ENCODE peak calls at places on chromosomes 1 and 21, in ten cellular contexts. F is fibroblast of pulmonary artery, K is fibroblast of lung, X is right lobe of liver, W is NT2/D1, T is astrocyte of the spinal cord, U is K562, S is Peyer's patch, D is aorta, R is brain microvascular endothelial cell. L is an unnamed sample.

GRCh38 chr1:25028910-25029599 is 99.0 kb upstream of the RUNX3 start:
- DNase-seq in F (no peak), K (no peak), X (no peak), W (no peak), T (no peak), U (no peak), S (no peak), D (no peak), R (no peak), L (no peak)

GRCh38 chr1:223860051-223860559 is 14.4 kb upstream of the TP53BP2 start:
- DNase-seq in F (no peak), K (no peak), X (no peak), W (no peak), T (no peak), U (no peak), S (no peak), D (no peak), R (no peak), L (no peak)

GRCh38 chr1:234970731-234971476 is 157.7 kb downstream of the TOMM20 start:
- DNase-seq in F (peak; percentile 96), K (peak; percentile 100), X (peak; percentile 85), W (peak; percentile 71), T (peak; percentile 99), U (no peak), S (no peak), D (peak; percentile 86), R (peak; percentile 97), L (peak; percentile 55)

GRCh38 chr21:34900376-34900775 is 148.7 kb downstream of the RUNX1 start:
- DNase-seq in F (no peak), K (peak; percentile 53), X (no peak), W (no peak), T (peak; percentile 61), U (no peak), S (no peak), D (no peak), R (no peak), L (no peak)

GRCh38 chr1:1206376-1207253 is at the start of gene TNFRSF18:
- DNase-seq in F (no peak), K (peak; percentile 17), X (no peak), W (no peak), T (peak; percentile 5), U (no peak), S (no peak), D (peak; percentile 76), R (no peak), L (no peak)

GRCh38 chr1:11543392-11543791 is 64.4 kb downstream of the DISP3 start:
- DNase-seq in F (no peak), K (no peak), X (no peak), W (no peak), T (no peak), U (no peak), S (no peak), D (no peak), R (no peak), L (no peak)

GRCh38 chr1:51301844-51302162 is 28.6 kb downstream of the TTC39A start:
- DNase-seq in F (no peak), K (no peak), X (no peak), W (no peak), T (no peak), U (no peak), S (no peak), D (no peak), R (no peak), L (no peak)

GRCh38 chr1:119987689-119988088 is 81.8 kb downstream of the NOTCH2 start:
- DNase-seq in F (no peak), K (no peak), X (no peak), W (no peak), T (peak; percentile 20), U (no peak), S (no peak), D (no peak), R (no peak), L (no peak)

GRCh38 chr21:46351476-46352155 is 27.7 kb downstream of the PCNT start:
- DNase-seq in F (no peak), K (no peak), X (no peak), W (no peak), T (no peak), U (no peak), S (no peak), D (no peak), R (no peak), L (no peak)

GRCh38 chr1:48931571-48932251 is 155.0 kb upstream of the BEND5 start:
- DNase-seq in F (peak; percentile 16), K (peak; percentile 83), X (no peak), W (no peak), T (peak; percentile 76), U (no peak), S (no peak), D (no peak), R (no peak), L (no peak)

GRCh38 chr1:168783831-168784230 is 54.8 kb upstream of the DPT start:
- DNase-seq in F (peak; percentile 63), K (peak; percentile 54), X (no peak), W (no peak), T (no peak), U (no peak), S (no peak), D (no peak), R (no peak), L (no peak)
- H3K4me3 ChIP-seq in F (no peak overlapping the region), K (no peak overlapping the region), X (no peak overlapping the region), W (no peak overlapping the region), T (no peak overlapping the region), U (no peak overlapping the region), S (no peak overlapping the region), D (no peak overlapping the region), R (no peak overlapping the region), L (no peak overlapping the region)

DNA sequence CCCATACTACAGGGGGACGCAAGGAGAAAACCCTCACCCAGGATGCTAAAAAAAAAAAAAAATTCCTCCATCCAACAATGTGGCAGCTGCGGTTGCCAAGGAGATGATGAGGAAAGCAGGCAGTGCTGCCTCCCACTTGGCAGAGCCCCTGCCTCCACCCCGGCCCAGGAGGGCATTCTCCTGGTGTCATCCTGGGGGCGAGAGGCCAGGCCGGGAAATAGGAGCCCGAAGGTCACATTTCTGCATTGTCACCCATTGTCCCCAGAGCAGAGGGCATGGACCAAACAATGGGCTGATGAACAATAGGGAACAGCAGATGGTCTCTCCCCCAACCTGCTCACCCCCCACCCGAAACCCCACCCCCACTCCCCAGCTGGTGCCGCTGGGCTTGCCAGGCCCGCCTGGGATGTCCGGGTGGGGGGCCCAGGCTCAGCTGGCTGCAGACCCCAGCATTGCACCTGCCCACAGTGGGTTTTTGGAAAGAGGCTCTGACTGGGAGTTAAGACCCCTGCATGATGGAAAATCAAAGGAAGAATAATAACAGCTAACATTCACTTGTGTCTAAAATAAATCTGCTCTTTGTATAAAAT is 37.3 kb downstream of the CAMK2N1 start:
- DNase-seq in F (no peak), K (no peak), X (no peak), W (no peak), T (no peak), U (no peak), S (no peak), D (no peak), R (no peak), L (no peak)
- H3K4me3 ChIP-seq in F (no peak overlapping the region), K (no peak overlapping the region), X (no peak overlapping the region), W (no peak overlapping the region), T (no peak overlapping the region), U (no peak overlapping the region), S (no peak overlapping the region), D (no peak overlapping the region), R (no peak overlapping the region), L (no peak overlapping the region)

GRCh38 chr1:228446849-228447248 is 30.2 kb upstream of the TRIM17 start:
- DNase-seq in F (no peak), K (no peak), X (no peak), W (no peak), T (no peak), U (no peak), S (no peak), D (peak; percentile 57), R (no peak), L (no peak)
- H3K4me3 ChIP-seq in F (no peak overlapping the region), K (no peak overlapping the region), X (no peak overlapping the region), W (no peak overlapping the region), T (no peak overlapping the region), U (no peak overlapping the region), S (no peak overlapping the region), D (no peak overlapping the region), R (no peak overlapping the region), L (no peak overlapping the region)

GRCh38 chr1:3412376-3412775 is 42.1 kb upstream of the ARHGEF16 start:
- DNase-seq in F (no peak), K (no peak), X (no peak), W (no peak), T (no peak), U (no peak), S (no peak), D (no peak), R (no peak), L (no peak)
- H3K4me3 ChIP-seq in F (no peak overlapping the region), K (no peak overlapping the region), X (no peak overlapping the region), W (no peak overlapping the region), T (no peak overlapping the region), U (no peak overlapping the region), S (no peak overlapping the region), D (no peak overlapping the region), R (no peak overlapping the region), L (no peak overlapping the region)

DNA sequence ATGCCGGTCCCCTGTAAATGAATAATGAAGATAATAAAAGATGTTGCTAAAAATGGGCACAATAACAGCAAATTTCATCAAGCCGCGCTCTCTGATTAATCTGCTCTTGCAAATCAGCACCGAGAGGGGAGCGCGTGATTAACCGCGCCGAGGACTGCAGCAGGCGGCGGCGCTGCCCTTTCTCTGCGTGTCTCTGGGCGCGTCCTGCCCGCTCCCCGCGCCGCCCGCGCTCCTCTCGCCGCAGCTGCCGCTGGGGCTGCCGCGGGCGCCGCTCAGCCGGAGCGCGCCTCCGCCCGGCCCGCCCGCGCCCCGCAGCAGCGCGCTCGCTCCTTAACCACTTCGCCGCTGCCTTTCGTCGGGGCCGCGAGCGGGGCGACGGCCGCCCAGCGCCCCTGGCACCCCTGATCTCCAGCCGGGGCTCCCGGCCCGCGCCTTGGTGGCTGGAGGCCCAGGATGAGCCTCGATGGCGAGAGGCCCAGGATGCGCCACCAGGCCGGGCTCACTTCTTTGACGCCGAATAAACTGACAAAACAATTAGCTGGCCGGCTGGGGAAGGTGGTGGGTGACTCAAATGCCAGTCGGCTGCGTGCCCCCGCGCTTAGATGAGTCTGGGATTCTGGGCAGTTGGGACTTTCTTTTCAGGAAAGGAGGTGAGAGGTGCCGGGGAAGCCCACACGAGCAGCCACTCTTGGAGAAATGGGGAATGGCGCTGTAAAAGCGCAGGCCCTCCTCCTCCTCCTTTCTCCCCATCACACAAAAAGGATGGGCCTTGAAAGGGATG is 221.4 kb upstream of the PKN2 start:
- DNase-seq in F (peak; percentile 22), K (peak; percentile 59), X (peak; percentile 43), W (peak; percentile 22), T (peak; percentile 32), U (no peak), S (peak; percentile 51), D (no peak), R (no peak), L (peak; percentile 62)
- H3K4me3 ChIP-seq in F (peak overlapping the region; percentile 34), K (peak overlapping the region; percentile 45), X (peak overlapping the region; percentile 21), W (peak overlapping the region; percentile 51), T (peak overlapping the region; percentile 35), U (no peak overlapping the region), S (peak overlapping the region; percentile 52), D (peak overlapping the region; percentile 12), R (peak overlapping the region; percentile 48), L (peak overlapping the region; percentile 16)

GRCh38 chr1:204684551-204685235 is 845 bp downstream of the LRRN2 start:
- DNase-seq in F (no peak), K (peak; percentile 11), X (no peak), W (no peak), T (no peak), U (peak; percentile 58), S (no peak), D (no peak), R (no peak), L (no peak)
- H3K4me3 ChIP-seq in F (no peak overlapping the region), K (no peak overlapping the region), X (peak overlapping the region; percentile 12), W (peak overlapping the region; percentile 80), T (no peak overlapping the region), U (no peak overlapping the region), S (peak overlapping the region; percentile 52), D (peak overlapping the region; percentile 4), R (no peak overlapping the region), L (peak overlapping the region; percentile 20)

L was measured in HAP-1.